ENCODE peak calls at places on chromosomes 6 and 20, in ten cellular contexts. W is brain microvascular endothelial cell; Z is WTC11; V is ACHN; Q is NCI-H1105 treated with DMSO at 0.1 percent for 48 hours; Y is naive B cell; E is NT2/D1; S is iPS-NIHi11; A is AG20443; N is activated naive CD8-positive, alpha-beta T cell treated with anti-CD3 and anti-CD28 coated beads, Interleukin-2, amount 50 U/mL, for 24 hours. X is an unnamed sample.

GRCh38 chr6:24743944-24744335 is 25.0 kb upstream of the C6orf62 start:
- DNase-seq in W (no peak), S (no peak), V (no peak), N (no peak), A (no peak), Q (no peak), Y (peak), Z (no peak), E (no peak), X (no peak)

GRCh38 chr6:107843400-107843799 is 19.3 kb upstream of the SCML4 start:
- DNase-seq in W (no peak), V (no peak), E (no peak), N (no peak), Z (no peak), A (no peak), Q (no peak), S (no peak), Y (no peak), X (no peak)

GRCh38 chr6:107646176-107646575 is 156.3 kb downstream of the SOBP start:
- DNase-seq in Z (no peak), V (no peak), Q (no peak), A (peak), Y (no peak), N (no peak), S (no peak), W (no peak), E (no peak), X (no peak)

GRCh38 chr6:69917834-69918233 is 51.5 kb downstream of the COL19A1 start:
- DNase-seq in S (no peak), Z (no peak), V (peak), Y (no peak), N (no peak), W (peak), Q (no peak), E (no peak), A (peak), X (no peak)

GRCh38 chr20:37293301-37293943 is 4.0 kb downstream of the MANBAL start:
- DNase-seq in W (no peak), Q (no peak), A (no peak), S (no peak), Z (no peak), V (no peak), Y (no peak), E (no peak), N (no peak), X (no peak)

GRCh38 chr20:51500311-51500710 is 42.2 kb downstream of the NFATC2 start:
- DNase-seq in A (no peak), V (no peak), Q (no peak), N (no peak), Z (no peak), S (no peak), Y (peak), E (no peak), W (no peak), X (no peak)

GRCh38 chr6:135936606-135937005 is 85.1 kb downstream of the PDE7B start:
- DNase-seq in W (peak), S (no peak), E (no peak), Q (no peak), V (peak), N (no peak), Y (no peak), Z (no peak), A (peak), X (no peak)

GRCh38 chr6:30463651-30464618 is 25.4 kb upstream of the HLA-E start:
- DNase-seq in Z (peak), A (peak), Q (no peak), S (peak), E (no peak), N (peak), W (no peak), V (no peak), Y (peak), X (no peak)